ENCODE peak calls at places on chromosomes 1 and 21, in ten cellular contexts. A is iris pigment epithelial cell; C is sigmoid colon; P is HCT116; J is adrenal gland; X is choroid plexus epithelial cell; F is fibroblast of pulmonary artery; T is stimulated activated CD8-positive, alpha-beta memory T cell treated with anti-CD3 and anti-CD28 coated beads, Interleukin-4, amount 100 ng/mL, for 4 hours; Y is stimulated activated CD4-positive, alpha-beta T cell treated with anti-CD3 and anti-CD28 coated beads, TNF-alpha, amount 100 ng/mL, for 24 hours; G is amniotic stem cell. H is an unnamed sample.

GRCh38 chr1:42266253-42267135 is 68.5 kb downstream of the FOXJ3 start:
- DNase-seq in A (no peak), C (no peak), P (no peak), J (peak), X (no peak), F (no peak), T (no peak), Y (no peak), G (no peak), H (no peak)

GRCh38 chr1:110556471-110556807 is 37.5 kb upstream of the KCNA10 start:
- DNase-seq in A (no peak), C (peak), P (no peak), J (no peak), X (no peak), F (no peak), T (no peak), Y (no peak), G (no peak), H (no peak)

GRCh38 chr1:18413906-18414305 is 66.8 kb upstream of the KLHDC7A start:
- DNase-seq in A (no peak), C (no peak), P (peak), J (no peak), X (no peak), F (no peak), T (no peak), Y (no peak), G (no peak), H (no peak)

GRCh38 chr1:2375246-2375922 is 16.0 kb downstream of the MORN1 start:
- DNase-seq in A (no peak), C (no peak), P (no peak), J (no peak), X (no peak), F (no peak), T (no peak), Y (no peak), G (no peak), H (no peak)

GRCh38 chr1:11764519-11764918 is 2.5 kb downstream of the C1orf167 start:
- DNase-seq in A (no peak), C (no peak), P (no peak), J (no peak), X (no peak), F (no peak), T (no peak), Y (no peak), G (no peak), H (no peak)

GRCh38 chr1:190754769-190755168 is 277.1 kb upstream of the BRINP3 start:
- DNase-seq in A (peak), C (no peak), P (peak), J (no peak), X (peak), F (peak), T (no peak), Y (no peak), G (peak), H (no peak)

GRCh38 chr1:81512242-81512641 is 288.5 kb upstream of the ADGRL2 start:
- DNase-seq in A (no peak), C (no peak), P (no peak), J (no peak), X (peak), F (peak), T (no peak), Y (no peak), G (no peak), H (no peak)

GRCh38 chr1:100034465-100034864 is 64.7 kb downstream of the SLC35A3 start:
- DNase-seq in A (peak), C (no peak), P (no peak), J (no peak), X (peak), F (peak), T (no peak), Y (no peak), G (no peak), H (no peak)

GRCh38 chr1:157213836-157214235 is 75.6 kb upstream of the ETV3 start:
- DNase-seq in A (no peak), C (no peak), P (no peak), J (no peak), X (no peak), F (no peak), T (no peak), Y (no peak), G (no peak), H (no peak)

GRCh38 chr1:67559222-67559700 is 125.7 kb upstream of the GADD45A start:
- DNase-seq in A (peak), C (peak), P (no peak), J (peak), X (peak), F (peak), T (no peak), Y (no peak), G (no peak), H (no peak)

GRCh38 chr1:151340870-151341754 is 5.9 kb downstream of the RFX5 start:
- DNase-seq in A (peak), C (no peak), P (peak), J (peak), X (peak), F (peak), T (peak), Y (peak), G (peak), H (peak)

GRCh38 chr21:37220433-37220980 is 46.6 kb downstream of the VPS26C start:
- DNase-seq in A (peak), C (peak), P (no peak), J (no peak), X (peak), F (peak), T (no peak), Y (no peak), G (no peak), H (peak)

GRCh38 chr1:214429951-214430742 is 121.3 kb downstream of the PTPN14 start:
- DNase-seq in A (peak), C (no peak), P (no peak), J (peak), X (peak), F (peak), T (no peak), Y (no peak), G (no peak), H (no peak)

GRCh38 chr1:218459878-218460277 is 114.7 kb downstream of the TGFB2 start:
- DNase-seq in A (peak), C (no peak), P (peak), J (peak), X (peak), F (peak), T (no peak), Y (no peak), G (peak), H (no peak)

GRCh38 chr1:62621907-62622306 is 24.6 kb downstream of the ANGPTL3 start:
- DNase-seq in A (peak), C (no peak), P (peak), J (peak), X (peak), F (peak), T (no peak), Y (no peak), G (peak), H (no peak)

GRCh38 chr1:31934706-31935629 is 3.2 kb downstream of the PTP4A2 start:
- DNase-seq in A (peak), C (no peak), P (no peak), J (no peak), X (peak), F (peak), T (no peak), Y (no peak), G (no peak), H (no peak)

GRCh38 chr1:67830928-67831596 is 2.2 kb downstream of the GNG12 start:
- DNase-seq in A (no peak), C (no peak), P (no peak), J (no peak), X (peak), F (peak), T (no peak), Y (no peak), G (no peak), H (no peak)

H was measured in activated T-cell treated with anti-CD3 and anti-CD28 coated beads for 4 hours.